ENCODE peak calls at places on chromosomes 12 and 14, in six cellular contexts. One of them, this sample, is unnamed.

GRCh38 chr14:26290007-26290530 is 307.8 kb downstream of the NOVA1 start:
- DNase-seq in H1: no peak
- DNase-seq in stomach: no peak
- DNase-seq in ovary: no peak
- DNase-seq in transverse colon: no peak
- DNase-seq in GM12878: no peak
- DNase-seq in this sample: no peak

GRCh38 chr14:95265106-95266094 is 54.3 kb downstream of the CLMN start:
- DNase-seq in H1: no peak
- DNase-seq in ovary: no peak
- DNase-seq in GM12878: peak; percentile 96
- DNase-seq in stomach: peak; percentile 63
- DNase-seq in transverse colon: peak; percentile 66
- DNase-seq in this sample: no peak

GRCh38 chr12:120229071-120229582 is 28.2 kb upstream of the RPLP0 start:
- DNase-seq in GM12878: no peak
- DNase-seq in H1: no peak
- DNase-seq in transverse colon: no peak
- DNase-seq in stomach: no peak
- DNase-seq in ovary: no peak
- DNase-seq in this sample: no peak

GRCh38 chr12:119375619-119376018 is 41.1 kb downstream of the CCDC60 start:
- DNase-seq in H1: no peak
- DNase-seq in transverse colon: no peak
- DNase-seq in GM12878: peak; percentile 47
- DNase-seq in stomach: no peak
- DNase-seq in ovary: no peak
- DNase-seq in this sample: no peak

GRCh38 chr12:110737532-110737931 is 5.2 kb downstream of the PPP1CC start:
- DNase-seq in transverse colon: no peak
- DNase-seq in H1: no peak
- DNase-seq in stomach: no peak
- DNase-seq in GM12878: no peak
- DNase-seq in ovary: no peak
- DNase-seq in this sample: no peak

GRCh38 chr12:102010265-102010994 is 51.4 kb downstream of the WASHC3 start:
- DNase-seq in GM12878: peak; percentile 84
- DNase-seq in stomach: no peak
- DNase-seq in transverse colon: peak; percentile 16
- DNase-seq in ovary: no peak
- DNase-seq in H1: no peak
- DNase-seq in this sample: no peak

GRCh38 chr14:59254146-59254910 is 65.9 kb downstream of the DAAM1 start:
- DNase-seq in transverse colon: peak; percentile 62
- DNase-seq in ovary: peak; percentile 70
- DNase-seq in stomach: peak; percentile 31
- DNase-seq in GM12878: no peak
- DNase-seq in H1: no peak
- DNase-seq in this sample: no peak

GRCh38 chr12:14771651-14772137 is 31.6 kb downstream of the WBP11 start:
- DNase-seq in H1: no peak
- DNase-seq in transverse colon: no peak
- DNase-seq in stomach: no peak
- DNase-seq in GM12878: peak; percentile 41
- DNase-seq in ovary: no peak
- DNase-seq in this sample: no peak

GRCh38 chr12:100234591-100235304 is 32.1 kb downstream of the DEPDC4 start:
- DNase-seq in H1: no peak
- DNase-seq in ovary: no peak
- DNase-seq in GM12878: peak; percentile 1
- DNase-seq in transverse colon: no peak
- DNase-seq in stomach: no peak
- DNase-seq in this sample: no peak

GRCh38 chr12:71947645-71948105 is 9.0 kb downstream of the TPH2 start:
- DNase-seq in H1: peak; percentile 77
- DNase-seq in stomach: no peak
- DNase-seq in ovary: no peak
- DNase-seq in transverse colon: no peak
- DNase-seq in GM12878: no peak
- DNase-seq in this sample: no peak

GRCh38 chr12:103930787-103931536 is 752 bp downstream of the HSP90B1 start:
- DNase-seq in GM12878: no peak
- DNase-seq in stomach: peak; percentile 59
- DNase-seq in transverse colon: peak; percentile 51
- DNase-seq in ovary: peak; percentile 77
- DNase-seq in H1: no peak
- DNase-seq in this sample: peak; percentile 92

GRCh38 chr12:103929051-103929908 is 930 bp upstream of the HSP90B1 start:
- DNase-seq in transverse colon: peak; percentile 83
- DNase-seq in GM12878: peak; percentile 72
- DNase-seq in stomach: peak; percentile 82
- DNase-seq in H1: peak; percentile 53
- DNase-seq in ovary: peak; percentile 91
- DNase-seq in this sample: peak; percentile 95

GRCh38 chr12:103929909-103930786 is at the start of gene HSP90B1:
- DNase-seq in stomach: peak; percentile 99
- DNase-seq in GM12878: peak; percentile 99
- DNase-seq in ovary: peak; percentile 99
- DNase-seq in transverse colon: peak; percentile 100
- DNase-seq in H1: peak; percentile 100
- DNase-seq in this sample: peak; percentile 100

GRCh38 chr12:103928736-103929050 is 1.5 kb upstream of the HSP90B1 start:
- DNase-seq in stomach: peak; percentile 33
- DNase-seq in H1: no peak
- DNase-seq in ovary: peak; percentile 46
- DNase-seq in GM12878: peak; percentile 80
- DNase-seq in transverse colon: peak; percentile 70
- DNase-seq in this sample: no peak

DNA sequence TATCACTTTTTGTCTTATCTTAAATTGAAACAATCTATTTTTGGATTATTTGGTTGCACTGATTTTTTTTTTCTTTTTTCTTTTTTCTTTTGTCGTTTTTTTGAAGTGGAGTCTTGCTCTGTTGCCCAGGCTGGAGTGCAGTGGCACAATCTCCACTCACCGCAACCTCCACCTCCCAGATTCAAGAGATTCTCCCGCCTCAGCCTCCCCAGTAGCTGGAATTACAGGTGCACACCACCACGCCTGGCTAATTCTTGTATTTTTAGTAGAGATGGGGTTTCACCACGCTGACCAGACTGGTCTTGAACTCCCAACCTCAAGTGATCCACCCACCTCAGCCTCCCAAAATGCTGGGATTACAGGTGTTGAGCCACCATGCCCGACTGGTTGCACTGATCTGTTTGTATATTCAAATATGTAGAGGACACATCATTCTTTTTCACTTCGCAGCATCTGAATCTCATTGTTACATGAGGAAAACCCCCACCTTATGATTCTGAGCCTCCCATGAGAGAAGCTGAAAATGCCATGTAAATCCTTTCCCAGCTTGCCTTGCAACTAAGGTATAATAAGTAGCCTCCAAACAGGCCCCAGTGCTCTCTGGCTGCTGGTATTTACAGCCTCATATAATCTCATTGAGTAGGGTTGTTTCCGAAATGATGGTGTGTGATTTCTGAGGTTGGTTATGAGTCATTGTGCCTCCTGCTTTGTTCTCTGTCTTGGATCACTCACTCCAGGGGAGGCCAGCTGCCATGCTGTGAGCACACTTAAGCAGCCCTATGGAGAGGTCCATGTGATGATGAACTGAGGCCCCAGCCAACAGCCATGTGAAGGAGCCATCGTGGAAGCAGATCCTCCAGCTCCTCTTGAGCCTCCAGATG is 5.2 kb upstream of the HSP90B1 start:
- DNase-seq in stomach: no peak
- DNase-seq in ovary: no peak
- DNase-seq in GM12878: peak; percentile 96
- DNase-seq in H1: no peak
- DNase-seq in transverse colon: no peak
- DNase-seq in this sample: no peak
- TF ChIP-seq POLR2A in stomach: no peak
- TF ChIP-seq POLR2A in ovary: no peak
- TF ChIP-seq POLR2A in GM12878: peak; percentile 92
- TF ChIP-seq POLR2A in H1: no peak
- TF ChIP-seq POLR2A in transverse colon: no peak
- TF ChIP-seq POLR2A in this sample: no peak

GRCh38 chr14:92704036-92704804 is 44.2 kb downstream of the LGMN start:
- DNase-seq in stomach: peak; percentile 31
- DNase-seq in ovary: no peak
- DNase-seq in H1: no peak
- DNase-seq in GM12878: peak; percentile 92
- DNase-seq in transverse colon: peak; percentile 66
- DNase-seq in this sample: no peak
- TF ChIP-seq EP300 in stomach: no peak
- TF ChIP-seq EP300 in ovary: no peak
- TF ChIP-seq EP300 in H1: no peak
- TF ChIP-seq EP300 in GM12878: peak; percentile 70
- TF ChIP-seq EP300 in transverse colon: no peak
- TF ChIP-seq EP300 in this sample: no peak

DNA sequence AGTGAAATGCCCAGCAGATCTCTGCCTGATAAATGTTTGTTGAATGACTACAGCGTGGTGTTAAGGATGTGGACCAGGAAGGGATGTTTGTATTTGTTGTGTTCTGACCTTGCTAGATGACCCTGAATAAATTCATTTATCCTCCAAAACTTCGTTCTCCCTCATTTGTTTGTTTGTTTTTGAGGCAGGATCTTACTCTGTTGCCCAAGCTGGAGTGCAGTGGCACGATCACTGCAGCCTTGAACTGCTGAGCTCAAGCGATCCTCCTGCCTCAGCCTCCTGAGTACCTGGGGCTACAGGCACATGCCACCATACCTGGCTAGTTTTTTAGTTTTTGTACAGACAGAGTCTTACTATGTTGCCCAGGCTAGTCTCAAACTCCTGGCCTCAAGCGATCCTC is 96.7 kb downstream of the TSPAN9 start:
- DNase-seq in GM12878: no peak
- DNase-seq in transverse colon: no peak
- DNase-seq in stomach: no peak
- DNase-seq in ovary: no peak
- DNase-seq in H1: no peak
- DNase-seq in this sample: no peak
- TF ChIP-seq POLR2A in GM12878: no peak
- TF ChIP-seq POLR2A in transverse colon: no peak
- TF ChIP-seq POLR2A in stomach: no peak
- TF ChIP-seq POLR2A in ovary: no peak
- TF ChIP-seq POLR2A in H1: no peak
- TF ChIP-seq POLR2A in this sample: no peak

DNA sequence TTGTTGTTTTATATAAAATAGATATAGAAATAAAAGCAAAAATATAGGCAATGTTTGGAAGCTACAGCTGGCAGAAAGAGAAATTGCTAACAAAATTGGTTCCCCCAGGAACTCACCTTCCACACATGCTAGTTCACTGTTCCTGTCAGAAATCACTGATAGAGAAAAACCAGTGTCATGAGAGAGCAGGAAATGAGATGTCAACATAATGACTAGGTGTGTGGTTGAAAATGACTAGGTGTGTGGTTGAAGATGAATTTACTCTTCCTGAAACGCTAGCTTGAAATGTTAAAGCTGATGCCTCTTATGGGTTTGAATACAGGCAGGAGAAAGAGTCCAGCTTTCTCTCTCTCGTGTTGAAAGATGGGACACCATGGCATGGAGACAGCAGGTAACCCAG is 216.3 kb downstream of the C12orf42 start:
- DNase-seq in ovary: no peak
- DNase-seq in stomach: no peak
- DNase-seq in H1: no peak
- DNase-seq in transverse colon: no peak
- DNase-seq in GM12878: peak; percentile 93
- DNase-seq in this sample: no peak
- TF ChIP-seq EP300 in ovary: no peak
- TF ChIP-seq EP300 in stomach: no peak
- TF ChIP-seq EP300 in H1: no peak
- TF ChIP-seq EP300 in transverse colon: no peak
- TF ChIP-seq EP300 in GM12878: peak; percentile 93
- TF ChIP-seq EP300 in this sample: no peak

DNA sequence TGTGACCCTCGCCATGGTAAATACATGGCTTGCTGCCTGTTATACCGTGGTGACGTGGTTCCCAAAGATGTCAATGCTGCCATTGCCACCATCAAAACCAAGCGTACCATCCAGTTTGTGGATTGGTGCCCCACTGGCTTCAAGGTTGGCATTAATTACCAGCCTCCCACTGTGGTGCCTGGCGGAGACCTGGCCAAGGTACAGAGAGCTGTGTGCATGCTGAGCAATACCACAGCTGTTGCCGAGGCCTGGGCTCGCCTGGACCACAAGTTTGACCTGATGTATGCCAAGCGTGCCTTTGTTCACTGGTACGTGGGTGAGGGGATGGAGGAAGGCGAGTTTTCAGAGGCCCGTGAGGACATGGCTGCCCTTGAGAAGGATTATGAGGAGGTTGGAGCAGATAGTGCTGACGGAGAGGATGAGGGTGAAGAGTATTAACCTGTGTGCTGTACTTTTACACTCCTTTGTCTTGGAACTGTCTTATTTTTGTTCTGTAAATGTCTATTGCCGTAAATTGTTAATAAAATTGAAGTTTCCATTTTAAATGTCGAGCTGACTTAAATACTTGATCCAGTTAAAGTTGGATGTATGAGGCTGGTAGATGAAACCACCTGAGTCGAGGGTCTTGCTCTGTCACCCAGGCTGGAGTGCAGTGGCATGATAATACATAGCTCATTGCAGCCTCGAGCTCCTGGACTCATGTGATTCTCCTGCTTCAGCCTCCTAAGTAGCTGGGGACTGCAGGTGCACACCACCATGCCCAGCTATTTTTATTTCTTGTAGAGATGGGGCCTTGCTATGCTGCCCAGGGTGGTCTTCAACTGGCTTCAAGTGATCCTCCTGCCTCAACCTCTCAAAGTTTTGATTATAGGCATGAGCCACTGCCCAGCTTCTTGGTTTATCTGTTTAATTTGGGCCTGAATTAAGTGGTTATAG is 8.2 kb downstream of the TUBA1C start:
- DNase-seq in ovary: no peak
- DNase-seq in GM12878: no peak
- DNase-seq in H1: no peak
- DNase-seq in stomach: no peak
- DNase-seq in transverse colon: no peak
- DNase-seq in this sample: no peak
- TF ChIP-seq POLR2A in ovary: no peak
- TF ChIP-seq POLR2A in GM12878: peak; percentile 25
- TF ChIP-seq POLR2A in H1: no peak
- TF ChIP-seq POLR2A in stomach: no peak
- TF ChIP-seq POLR2A in transverse colon: no peak
- TF ChIP-seq POLR2A in this sample: no peak

DNA sequence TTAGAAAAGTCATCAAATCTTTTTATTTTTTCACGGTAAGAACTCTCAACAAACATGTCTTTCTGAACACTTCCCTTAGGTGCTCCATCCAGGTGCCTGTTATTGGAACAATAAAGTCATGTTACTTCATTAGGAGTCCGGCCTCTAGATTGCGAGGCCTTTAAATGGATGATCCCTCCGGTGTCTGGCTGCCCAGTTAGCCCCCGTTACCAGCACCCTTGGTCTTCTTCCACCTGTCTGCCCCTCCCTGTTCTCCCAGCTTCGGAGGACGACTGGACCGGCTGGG is 593 bp upstream of the PA2G4 start:
- DNase-seq in H1: no peak
- DNase-seq in transverse colon: no peak
- DNase-seq in GM12878: no peak
- DNase-seq in stomach: no peak
- DNase-seq in ovary: no peak
- DNase-seq in this sample: no peak
- TF ChIP-seq EP300 in H1: no peak
- TF ChIP-seq EP300 in transverse colon: no peak
- TF ChIP-seq EP300 in GM12878: no peak
- TF ChIP-seq EP300 in stomach: no peak
- TF ChIP-seq EP300 in ovary: no peak
- TF ChIP-seq EP300 in this sample: no peak

GRCh38 chr12:4273651-4274395 is at the start of gene CCND2:
- DNase-seq in H1: peak; percentile 81
- DNase-seq in GM12878: peak; percentile 69
- DNase-seq in stomach: peak; percentile 67
- DNase-seq in ovary: peak; percentile 79
- DNase-seq in transverse colon: peak; percentile 93
- DNase-seq in this sample: peak; percentile 97
- TF ChIP-seq POLR2A in H1: peak; percentile 90
- TF ChIP-seq POLR2A in GM12878: peak; percentile 93
- TF ChIP-seq POLR2A in stomach: no peak
- TF ChIP-seq POLR2A in ovary: peak; percentile 74
- TF ChIP-seq POLR2A in transverse colon: peak; percentile 98
- TF ChIP-seq POLR2A in this sample: peak; percentile 91